ENCODE peak calls at places on chromosomes 11 and 22, in seven cellular contexts. One of them, this sample, is unnamed.
A peak's percentile ranks its signal among the peaks of the same experiment; 100 is the strongest.

GRCh38 chr22:28594076-28594783 is 85.4 kb downstream of the TTC28 start:
- DNase-seq in PC-3: no peak
- DNase-seq in RWPE1: no peak
- DNase-seq in nephron progenitor cell: no peak
- DNase-seq in upper lobe of right lung: no peak
- DNase-seq in GM06990: no peak
- DNase-seq in GM12878: no peak
- DNase-seq in this sample: no peak

GRCh38 chr11:209275-210121 is 2.0 kb downstream of the RIC8A start:
- DNase-seq in PC-3: no peak
- DNase-seq in upper lobe of right lung: peak; percentile 66
- DNase-seq in nephron progenitor cell: no peak
- DNase-seq in RWPE1: no peak
- DNase-seq in GM12878: no peak
- DNase-seq in GM06990: no peak
- DNase-seq in this sample: no peak

GRCh38 chr11:133227674-133228111 is 304.6 kb downstream of the OPCML start:
- DNase-seq in GM12878: no peak
- DNase-seq in nephron progenitor cell: no peak
- DNase-seq in GM06990: no peak
- DNase-seq in upper lobe of right lung: no peak
- DNase-seq in PC-3: no peak
- DNase-seq in RWPE1: no peak
- DNase-seq in this sample: no peak

GRCh38 chr11:118186346-118187107 is 10.1 kb upstream of the SCN2B start:
- DNase-seq in PC-3: no peak
- DNase-seq in upper lobe of right lung: no peak
- DNase-seq in GM06990: no peak
- DNase-seq in nephron progenitor cell: no peak
- DNase-seq in RWPE1: no peak
- DNase-seq in GM12878: no peak
- DNase-seq in this sample: no peak

GRCh38 chr11:62726156-62727006 is 876 bp downstream of the HNRNPUL2 start:
- DNase-seq in RWPE1: no peak
- DNase-seq in GM06990: no peak
- DNase-seq in PC-3: no peak
- DNase-seq in GM12878: no peak
- DNase-seq in upper lobe of right lung: no peak
- DNase-seq in nephron progenitor cell: peak; percentile 42
- DNase-seq in this sample: no peak

GRCh38 chr11:32838505-32839274 is 9.0 kb downstream of the PRRG4 start:
- DNase-seq in GM12878: no peak
- DNase-seq in upper lobe of right lung: no peak
- DNase-seq in GM06990: no peak
- DNase-seq in nephron progenitor cell: no peak
- DNase-seq in PC-3: peak; percentile 81
- DNase-seq in RWPE1: peak; percentile 91
- DNase-seq in this sample: no peak

GRCh38 chr11:110297726-110298297 is 1.4 kb upstream of the RDX start:
- DNase-seq in GM06990: no peak
- DNase-seq in GM12878: no peak
- DNase-seq in nephron progenitor cell: no peak
- DNase-seq in PC-3: peak; percentile 48
- DNase-seq in upper lobe of right lung: no peak
- DNase-seq in RWPE1: peak; percentile 52
- DNase-seq in this sample: no peak

GRCh38 chr22:21626735-21627469 is 2.9 kb downstream of the YDJC start:
- DNase-seq in GM06990: no peak
- DNase-seq in upper lobe of right lung: no peak
- DNase-seq in RWPE1: no peak
- DNase-seq in PC-3: no peak
- DNase-seq in nephron progenitor cell: no peak
- DNase-seq in GM12878: no peak
- DNase-seq in this sample: no peak

GRCh38 chr11:12801976-12802375 is 127.8 kb downstream of the TEAD1 start:
- DNase-seq in PC-3: peak; percentile 38
- DNase-seq in upper lobe of right lung: no peak
- DNase-seq in RWPE1: no peak
- DNase-seq in GM12878: no peak
- DNase-seq in GM06990: no peak
- DNase-seq in nephron progenitor cell: no peak
- DNase-seq in this sample: no peak

GRCh38 chr11:47606731-47607130 is 12.5 kb upstream of the C1QTNF4 start:
- DNase-seq in nephron progenitor cell: peak; percentile 33
- DNase-seq in GM12878: no peak
- DNase-seq in GM06990: no peak
- DNase-seq in upper lobe of right lung: no peak
- DNase-seq in PC-3: no peak
- DNase-seq in RWPE1: no peak
- DNase-seq in this sample: no peak
- TF ChIP-seq CTCF in nephron progenitor cell: no peak
- TF ChIP-seq CTCF in GM12878: no peak
- TF ChIP-seq CTCF in GM06990: no peak
- TF ChIP-seq CTCF in upper lobe of right lung: no peak
- TF ChIP-seq CTCF in PC-3: no peak
- TF ChIP-seq CTCF in RWPE1: no peak
- TF ChIP-seq CTCF in this sample: no peak

GRCh38 chr22:20551805-20552449 is 44.5 kb downstream of the MED15 start:
- DNase-seq in GM06990: no peak
- DNase-seq in GM12878: no peak
- DNase-seq in RWPE1: no peak
- DNase-seq in PC-3: no peak
- DNase-seq in nephron progenitor cell: no peak
- DNase-seq in upper lobe of right lung: no peak
- DNase-seq in this sample: no peak
- TF ChIP-seq CTCF in GM06990: no peak
- TF ChIP-seq CTCF in GM12878: no peak
- TF ChIP-seq CTCF in RWPE1: no peak
- TF ChIP-seq CTCF in PC-3: no peak
- TF ChIP-seq CTCF in nephron progenitor cell: no peak
- TF ChIP-seq CTCF in upper lobe of right lung: peak; percentile 36
- TF ChIP-seq CTCF in this sample: no peak

DNA sequence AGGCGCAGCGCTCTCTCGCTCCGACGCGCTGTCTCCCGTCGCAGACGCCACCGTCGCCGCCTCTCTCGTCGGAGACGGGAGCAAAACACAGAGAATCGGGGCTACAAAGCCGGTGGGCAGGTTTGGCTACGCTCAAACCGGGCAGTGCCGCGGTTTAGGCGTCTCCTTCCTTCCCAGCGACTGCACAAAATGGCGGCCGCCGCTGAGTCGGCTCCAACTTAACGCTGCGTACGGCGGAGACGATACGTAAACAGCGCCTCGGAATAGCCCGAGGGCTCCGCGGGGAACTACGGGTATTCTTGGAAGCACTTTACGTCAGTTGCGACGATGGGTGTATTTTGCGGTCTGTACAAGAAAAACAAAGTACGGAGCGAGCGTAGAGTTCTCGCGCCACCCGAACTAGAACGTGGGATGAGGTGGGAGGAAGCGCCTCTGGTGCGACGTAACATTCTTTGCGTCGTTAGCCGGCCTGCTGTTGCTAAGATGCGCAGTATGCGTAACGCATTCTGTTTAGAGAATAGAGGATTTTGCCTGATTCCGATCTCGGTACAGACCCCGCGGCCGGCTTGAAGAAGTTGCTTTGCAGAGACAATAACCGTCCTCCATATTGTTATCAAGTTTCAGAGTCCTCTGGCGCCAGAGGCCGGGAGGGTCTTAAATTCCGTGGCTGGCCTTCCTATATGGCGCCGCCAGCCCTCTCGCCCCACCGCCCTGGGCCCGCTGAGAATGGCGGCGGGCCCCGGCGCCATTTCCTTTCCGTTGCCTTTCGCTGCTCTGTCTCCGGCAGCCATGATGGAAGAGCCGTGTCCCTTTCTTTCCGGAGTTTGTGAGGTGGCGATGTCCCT is at the start of gene DDX17:
- DNase-seq in RWPE1: peak; percentile 89
- DNase-seq in GM06990: peak; percentile 90
- DNase-seq in PC-3: peak; percentile 88
- DNase-seq in nephron progenitor cell: peak; percentile 94
- DNase-seq in GM12878: peak; percentile 92
- DNase-seq in upper lobe of right lung: peak; percentile 95
- DNase-seq in this sample: peak; percentile 95
- TF ChIP-seq CTCF in RWPE1: no peak
- TF ChIP-seq CTCF in GM06990: no peak
- TF ChIP-seq CTCF in PC-3: no peak
- TF ChIP-seq CTCF in nephron progenitor cell: no peak
- TF ChIP-seq CTCF in GM12878: no peak
- TF ChIP-seq CTCF in upper lobe of right lung: no peak
- TF ChIP-seq CTCF in this sample: no peak

GRCh38 chr11:116234989-116235567 is 537.7 kb downstream of the BUD13 start:
- DNase-seq in nephron progenitor cell: no peak
- DNase-seq in PC-3: no peak
- DNase-seq in GM06990: no peak
- DNase-seq in upper lobe of right lung: no peak
- DNase-seq in RWPE1: no peak
- DNase-seq in GM12878: no peak
- DNase-seq in this sample: no peak
- TF ChIP-seq CTCF in nephron progenitor cell: no peak
- TF ChIP-seq CTCF in PC-3: no peak
- TF ChIP-seq CTCF in GM06990: no peak
- TF ChIP-seq CTCF in upper lobe of right lung: no peak
- TF ChIP-seq CTCF in RWPE1: no peak
- TF ChIP-seq CTCF in GM12878: no peak
- TF ChIP-seq CTCF in this sample: no peak

GRCh38 chr22:38824587-38824986 is 19.2 kb downstream of the NPTXR start:
- DNase-seq in GM12878: no peak
- DNase-seq in upper lobe of right lung: no peak
- DNase-seq in GM06990: no peak
- DNase-seq in RWPE1: peak; percentile 34
- DNase-seq in PC-3: peak; percentile 67
- DNase-seq in nephron progenitor cell: peak; percentile 90
- DNase-seq in this sample: no peak
- TF ChIP-seq CTCF in GM12878: peak; percentile 20
- TF ChIP-seq CTCF in upper lobe of right lung: peak; percentile 26
- TF ChIP-seq CTCF in GM06990: peak; percentile 36
- TF ChIP-seq CTCF in RWPE1: no peak
- TF ChIP-seq CTCF in PC-3: peak; percentile 32
- TF ChIP-seq CTCF in nephron progenitor cell: peak; percentile 62
- TF ChIP-seq CTCF in this sample: peak; percentile 28

DNA sequence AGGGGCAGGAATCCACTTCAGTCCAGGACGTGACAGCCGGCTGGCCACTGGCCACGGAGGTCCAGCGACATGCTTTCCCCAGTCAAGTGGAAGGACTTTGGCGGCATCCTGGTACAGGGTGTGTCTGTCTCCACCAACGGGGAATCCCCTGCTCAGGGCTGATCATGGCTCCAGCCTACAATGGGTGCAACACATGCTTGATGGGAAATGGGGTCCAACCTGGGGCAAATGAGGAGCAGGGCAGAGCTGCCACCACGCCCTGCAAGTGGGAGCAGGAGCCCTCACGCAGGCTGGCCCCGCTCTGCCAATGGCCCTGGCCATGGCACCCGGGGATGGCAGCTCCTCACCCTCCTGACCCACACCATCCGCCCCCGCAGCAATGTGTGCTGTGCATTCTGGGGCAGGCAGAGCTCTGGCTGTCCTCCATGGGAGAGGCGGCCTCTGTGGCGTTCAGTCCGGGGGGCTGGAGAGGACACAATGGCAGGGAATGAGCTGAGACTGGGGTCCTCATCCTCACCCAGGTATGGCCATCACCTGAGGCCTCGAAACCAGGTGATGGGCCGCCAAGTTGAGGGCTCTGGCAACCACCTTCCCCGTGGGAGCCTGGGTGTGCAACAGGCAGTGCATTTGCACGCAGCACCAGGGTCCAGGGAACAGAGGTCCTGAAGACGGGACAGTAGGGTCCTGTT is 5.8 kb upstream of the SEPTIN5 start:
- DNase-seq in GM06990: no peak
- DNase-seq in upper lobe of right lung: peak; percentile 83
- DNase-seq in GM12878: no peak
- DNase-seq in nephron progenitor cell: no peak
- DNase-seq in RWPE1: no peak
- DNase-seq in PC-3: no peak
- DNase-seq in this sample: no peak
- TF ChIP-seq CTCF in GM06990: no peak
- TF ChIP-seq CTCF in upper lobe of right lung: no peak
- TF ChIP-seq CTCF in GM12878: no peak
- TF ChIP-seq CTCF in nephron progenitor cell: no peak
- TF ChIP-seq CTCF in RWPE1: no peak
- TF ChIP-seq CTCF in PC-3: no peak
- TF ChIP-seq CTCF in this sample: no peak